ENCODE peak calls at places on chromosomes 4 and X, in five cellular contexts. One of them, this sample, is unnamed.

GRCh38 chrX:77275392-77275791 is 171.8 kb upstream of the FGF16 start:
- DNase-seq in T-helper 1 cell: no peak
- DNase-seq in GM23338: no peak
- DNase-seq in CD8-positive, alpha-beta T cell: no peak
- DNase-seq in tibial nerve: no peak
- DNase-seq in this sample: no peak

GRCh38 chrX:45842916-45843315 is 642.2 kb upstream of the DIPK2B start:
- DNase-seq in T-helper 1 cell: no peak
- DNase-seq in GM23338: no peak
- DNase-seq in tibial nerve: no peak
- DNase-seq in CD8-positive, alpha-beta T cell: no peak
- DNase-seq in this sample: no peak

GRCh38 chr4:68369474-68369805 is 19.6 kb upstream of the YTHDC1 start:
- DNase-seq in CD8-positive, alpha-beta T cell: no peak
- DNase-seq in tibial nerve: no peak
- DNase-seq in T-helper 1 cell: no peak
- DNase-seq in GM23338: no peak
- DNase-seq in this sample: no peak

GRCh38 chr4:16859031-16859430 is 39.4 kb downstream of the LDB2 start:
- DNase-seq in tibial nerve: no peak
- DNase-seq in CD8-positive, alpha-beta T cell: no peak
- DNase-seq in T-helper 1 cell: no peak
- DNase-seq in GM23338: no peak
- DNase-seq in this sample: no peak

GRCh38 chrX:14528629-14529287 is 578 bp upstream of the GLRA2 start:
- DNase-seq in GM23338: peak
- DNase-seq in CD8-positive, alpha-beta T cell: peak
- DNase-seq in T-helper 1 cell: peak
- DNase-seq in tibial nerve: peak
- DNase-seq in this sample: no peak

GRCh38 chr4:54942735-54943134 is 182.7 kb downstream of the KDR start:
- DNase-seq in GM23338: no peak
- DNase-seq in T-helper 1 cell: peak
- DNase-seq in CD8-positive, alpha-beta T cell: no peak
- DNase-seq in tibial nerve: no peak
- DNase-seq in this sample: peak

GRCh38 chr4:183801460-183802168 is 103.5 kb upstream of the STOX2 start:
- DNase-seq in T-helper 1 cell: no peak
- DNase-seq in CD8-positive, alpha-beta T cell: no peak
- DNase-seq in tibial nerve: no peak
- DNase-seq in GM23338: peak
- DNase-seq in this sample: no peak

GRCh38 chr4:8188743-8189550 is 10.1 kb upstream of the SH3TC1 start:
- DNase-seq in CD8-positive, alpha-beta T cell: no peak
- DNase-seq in T-helper 1 cell: no peak
- DNase-seq in tibial nerve: no peak
- DNase-seq in GM23338: no peak
- DNase-seq in this sample: no peak

GRCh38 chr4:144754562-144755410 is 108.8 kb downstream of the HHIP start:
- DNase-seq in GM23338: peak
- DNase-seq in T-helper 1 cell: no peak
- DNase-seq in CD8-positive, alpha-beta T cell: no peak
- DNase-seq in tibial nerve: no peak
- DNase-seq in this sample: no peak